ENCODE peak calls at places on chromosomes 7 and 10, in six cellular contexts. A is AG09309, E is IMR-90, C is dorsolateral prefrontal cortex, F is colonic mucosa, D is cardiac fibroblast. R is an unnamed sample.
A peak's percentile ranks its signal among the peaks of the same experiment; 100 is the strongest.

GRCh38 chr7:35261476-35262285 is 7.8 kb upstream of the TBX20 start:
- DNase-seq in A (no peak), E (no peak), C (no peak), F (no peak), D (no peak), R (no peak)

GRCh38 chr10:79034271-79034876 is 34.4 kb upstream of the ZMIZ1 start:
- DNase-seq in A (no peak), E (no peak), C (no peak), F (no peak), D (no peak), R (no peak)

GRCh38 chr7:18890134-18890533 is 227.3 kb downstream of the TWIST1 start:
- DNase-seq in A (peak; percentile 38), E (peak; percentile 90), C (no peak), F (no peak), D (peak; percentile 68), R (peak; percentile 88)

GRCh38 chr10:122526892-122527291 is 33.7 kb upstream of the DMBT1 start:
- DNase-seq in A (no peak), E (no peak), C (no peak), F (no peak), D (no peak), R (no peak)

GRCh38 chr7:128869138-128869943 is 6.7 kb downstream of the ATP6V1F start:
- DNase-seq in A (no peak), E (peak; percentile 23), C (no peak), F (peak; percentile 60), D (peak; percentile 25), R (peak; percentile 37)

GRCh38 chr10:12984165-12984747 is 17.3 kb downstream of the CCDC3 start:
- DNase-seq in A (no peak), E (peak; percentile 45), C (no peak), F (no peak), D (no peak), R (no peak)

GRCh38 chr10:57754803-57755202 is 512.9 kb downstream of the IPMK start:
- DNase-seq in A (no peak), E (no peak), C (no peak), F (no peak), D (no peak), R (no peak)

GRCh38 chr7:101936612-101937231 is 119.3 kb downstream of the CUX1 start:
- DNase-seq in A (no peak), E (peak; percentile 33), C (no peak), F (peak; percentile 77), D (peak; percentile 56), R (peak; percentile 65)

GRCh38 chr10:117537904-117538524 is 4.5 kb upstream of the EMX2 start:
- DNase-seq in A (no peak), E (no peak), C (no peak), F (no peak), D (no peak), R (no peak)
- TF ChIP-seq CTCF in A (no peak), E (no peak), C (no peak), F (no peak), D (no peak), R (no peak)

GRCh38 chr10:132299381-132300336 is 8.1 kb downstream of the STK32C start:
- DNase-seq in A (no peak), E (no peak), C (no peak), F (no peak), D (no peak), R (no peak)
- H3K4me3 ChIP-seq in A (no peak overlapping the region), E (no peak overlapping the region), C (no peak overlapping the region), F (no peak overlapping the region), D (no peak overlapping the region), R (no peak overlapping the region)

GRCh38 chr10:14878266-14879054 is at the start of gene SUV39H2:
- DNase-seq in A (peak; percentile 72), E (peak; percentile 91), C (peak; percentile 89), F (peak; percentile 95), D (peak; percentile 94), R (peak; percentile 97)
- TF ChIP-seq CTCF in A (no peak), E (peak; percentile 1), C (no peak), F (no peak), D (no peak), R (peak; percentile 7)

GRCh38 chr7:42449431-42449830 is 212.4 kb upstream of the GLI3 start:
- DNase-seq in A (no peak), E (no peak), C (no peak), F (no peak), D (no peak), R (no peak)

GRCh38 chr7:42440951-42441350 is 203.9 kb upstream of the GLI3 start:
- DNase-seq in A (no peak), E (no peak), C (no peak), F (no peak), D (peak; percentile 31), R (no peak)

GRCh38 chr7:42445691-42446090 is 208.7 kb upstream of the GLI3 start:
- DNase-seq in A (no peak), E (no peak), C (no peak), F (no peak), D (peak; percentile 21), R (no peak)
- H3K4me3 ChIP-seq in A (no peak overlapping the region), E (no peak overlapping the region), C (no peak overlapping the region), F (no peak overlapping the region), D (no peak overlapping the region), R (no peak overlapping the region)

DNA sequence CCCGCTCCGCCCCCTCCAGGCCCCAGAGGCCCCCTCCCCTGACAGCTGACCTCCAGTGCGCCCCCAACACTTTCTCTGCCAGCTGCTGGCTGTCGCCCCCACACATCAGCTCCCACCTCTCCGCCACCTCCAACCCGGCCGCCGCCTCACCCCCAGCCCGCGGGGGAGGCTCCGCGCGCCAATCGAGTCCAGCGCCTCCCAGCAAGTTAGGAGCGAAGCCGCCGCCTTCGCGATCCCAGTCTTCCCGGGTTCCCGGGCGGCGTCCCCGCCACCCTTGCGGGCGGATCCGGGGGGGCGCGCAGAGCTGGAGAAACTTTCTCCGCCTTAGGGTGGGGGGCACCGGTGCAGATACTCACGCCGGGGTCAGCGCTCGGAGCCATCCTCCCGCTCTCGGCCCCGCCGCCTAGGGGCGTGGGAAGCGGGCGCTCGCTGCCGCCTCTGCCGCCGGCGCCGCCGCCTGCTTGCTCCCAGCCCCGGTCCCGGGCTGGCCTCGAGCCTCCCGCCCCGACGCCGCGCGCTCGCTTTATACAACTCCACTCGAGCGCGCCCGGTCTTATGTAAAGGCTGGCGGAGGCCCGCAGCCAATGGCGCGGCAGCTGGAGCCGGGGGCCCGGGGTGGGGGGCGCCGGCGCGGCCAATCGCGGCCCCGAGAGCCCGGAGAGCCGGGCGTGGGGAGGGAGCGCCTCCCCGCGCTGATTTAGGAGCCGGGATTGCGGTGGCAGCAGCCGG is at the start of gene CRTAC1:
- DNase-seq in A (no peak), E (no peak), C (peak; percentile 82), F (peak; percentile 26), D (no peak), R (no peak)
- TF ChIP-seq CTCF in A (no peak), E (no peak), C (peak; percentile 6), F (no peak), D (no peak), R (no peak)

GRCh38 chr10:29734640-29734979 is 99.8 kb upstream of the SVIL start:
- DNase-seq in A (no peak), E (no peak), C (no peak), F (peak; percentile 36), D (no peak), R (no peak)

GRCh38 chr10:29732918-29733317 is 98.1 kb upstream of the SVIL start:
- DNase-seq in A (no peak), E (no peak), C (no peak), F (no peak), D (no peak), R (no peak)

GRCh38 chr10:29731760-29732159 is 97.0 kb upstream of the SVIL start:
- DNase-seq in A (no peak), E (no peak), C (no peak), F (peak; percentile 40), D (no peak), R (no peak)

GRCh38 chr10:29734980-29735627 is 100.3 kb upstream of the SVIL start:
- DNase-seq in A (no peak), E (no peak), C (no peak), F (peak; percentile 66), D (peak; percentile 50), R (peak; percentile 28)

GRCh38 chr10:29733323-29733722 is 98.6 kb upstream of the SVIL start:
- DNase-seq in A (no peak), E (no peak), C (no peak), F (no peak), D (no peak), R (no peak)
- H3K4me3 ChIP-seq in A (no peak overlapping the region), E (no peak overlapping the region), C (no peak overlapping the region), F (no peak overlapping the region), D (no peak overlapping the region), R (no peak overlapping the region)

DNA sequence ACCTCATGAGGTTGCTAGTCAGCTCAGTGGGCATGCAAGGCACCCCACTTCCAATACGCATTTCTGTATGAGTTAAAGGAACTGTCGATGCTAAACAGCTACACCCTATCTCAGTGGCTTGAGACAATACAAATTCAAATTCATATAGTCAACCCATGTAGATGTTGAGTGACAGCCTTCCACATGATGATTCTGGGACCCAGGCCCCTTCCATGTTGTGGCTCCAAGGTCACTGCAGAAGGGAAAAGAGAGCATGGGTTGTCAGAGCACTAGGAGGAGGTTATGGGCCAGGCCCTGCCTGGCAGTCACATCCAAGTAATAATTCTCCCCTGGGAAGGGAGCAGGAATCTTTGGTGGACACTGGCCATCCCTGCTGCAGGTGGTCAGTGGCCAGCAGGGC is 28.2 kb downstream of the C10orf105 start:
- DNase-seq in A (no peak), E (no peak), C (no peak), F (no peak), D (no peak), R (no peak)
- TF ChIP-seq CTCF in A (no peak), E (no peak), C (no peak), F (no peak), D (no peak), R (no peak)

GRCh38 chr10:88113657-88114272 is 250.3 kb downstream of the PTEN start:
- DNase-seq in A (no peak), E (no peak), C (no peak), F (no peak), D (no peak), R (no peak)
- H3K4me3 ChIP-seq in A (no peak overlapping the region), E (no peak overlapping the region), C (no peak overlapping the region), F (no peak overlapping the region), D (no peak overlapping the region), R (no peak overlapping the region)

R was measured in choroid plexus epithelial cell.